ENCODE peak calls at places on chromosome 17, in six cellular contexts. R is GM12878, H is SK-N-SH, Z is GM12891, C is H1, N is HepG2. Q is an unnamed sample.

GRCh38 chr17:62827722-62828498 is 19.8 kb upstream of the MARCHF10 start:
- DNase-seq in R (no peak), H (peak), Z (no peak), C (no peak), N (no peak), Q (no peak)

GRCh38 chr17:77186141-77186604 is 45.4 kb downstream of the SEC14L1 start:
- DNase-seq in R (no peak), H (no peak), Z (no peak), C (no peak), N (no peak), Q (no peak)

GRCh38 chr17:28734712-28735241 is 6.2 kb downstream of the NEK8 start:
- DNase-seq in R (no peak), H (no peak), Z (no peak), C (no peak), N (no peak), Q (no peak)

GRCh38 chr17:42683407-42684031 is 1.2 kb downstream of the CNTNAP1 start:
- DNase-seq in R (no peak), H (peak), Z (no peak), C (peak), N (no peak), Q (no peak)

GRCh38 chr17:28394717-28395116 is 11.3 kb downstream of the SLC46A1 start:
- DNase-seq in R (no peak), H (no peak), Z (no peak), C (no peak), N (no peak), Q (no peak)

GRCh38 chr17:42275527-42276358 is 448 bp downstream of the STAT5B start:
- DNase-seq in R (no peak), H (peak), Z (peak), C (peak), N (no peak), Q (no peak)

GRCh38 chr17:37642706-37643105 is 540 bp downstream of the DDX52 start:
- DNase-seq in R (no peak), H (peak), Z (no peak), C (no peak), N (no peak), Q (no peak)

GRCh38 chr17:64626827-64627226 is 35.3 kb downstream of the SMURF2 start:
- DNase-seq in R (no peak), H (no peak), Z (no peak), C (no peak), N (no peak), Q (no peak)

GRCh38 chr17:56020369-56020768 is 132.9 kb upstream of the ANKFN1 start:
- DNase-seq in R (no peak), H (no peak), Z (no peak), C (no peak), N (no peak), Q (no peak)

GRCh38 chr17:73950515-73950914 is 253.0 kb upstream of the RPL38 start:
- DNase-seq in R (no peak), H (peak), Z (no peak), C (no peak), N (peak), Q (no peak)

GRCh38 chr17:9386401-9386800 is 189.2 kb downstream of the STX8 start:
- DNase-seq in R (no peak), H (no peak), Z (no peak), C (no peak), N (no peak), Q (no peak)

GRCh38 chr17:14575349-14575966 is 274.6 kb downstream of the HS3ST3B1 start:
- DNase-seq in R (no peak), H (no peak), Z (no peak), C (no peak), N (peak), Q (no peak)

GRCh38 chr17:74775409-74776043 is 619 bp downstream of the NAT9 start:
- DNase-seq in R (no peak), H (no peak), Z (no peak), C (no peak), N (no peak), Q (no peak)

GRCh38 chr17:29784661-29785060 is 145.4 kb downstream of the SSH2 start:
- DNase-seq in R (no peak), H (no peak), Z (no peak), C (no peak), N (no peak), Q (no peak)

GRCh38 chr17:55114283-55114682 is 145.7 kb downstream of the STXBP4 start:
- DNase-seq in R (no peak), H (peak), Z (no peak), C (no peak), N (no peak), Q (no peak)

GRCh38 chr17:50668025-50668837 is 33.5 kb downstream of the ABCC3 start:
- DNase-seq in R (no peak), H (no peak), Z (no peak), C (no peak), N (no peak), Q (no peak)

GRCh38 chr17:35094902-35095301 is 24.8 kb downstream of the RAD51D start:
- DNase-seq in R (no peak), H (no peak), Z (no peak), C (no peak), N (peak), Q (no peak)

GRCh38 chr17:48791128-48792032 is 25.6 kb downstream of the TTLL6 start:
- DNase-seq in R (peak), H (peak), Z (no peak), C (peak), N (peak), Q (peak)

GRCh38 chr17:48792033-48792798 is 24.8 kb downstream of the TTLL6 start:
- DNase-seq in R (no peak), H (no peak), Z (no peak), C (no peak), N (no peak), Q (no peak)

GRCh38 chr17:48790607-48791127 is 26.4 kb downstream of the TTLL6 start:
- DNase-seq in R (no peak), H (no peak), Z (no peak), C (no peak), N (no peak), Q (no peak)

DNA sequence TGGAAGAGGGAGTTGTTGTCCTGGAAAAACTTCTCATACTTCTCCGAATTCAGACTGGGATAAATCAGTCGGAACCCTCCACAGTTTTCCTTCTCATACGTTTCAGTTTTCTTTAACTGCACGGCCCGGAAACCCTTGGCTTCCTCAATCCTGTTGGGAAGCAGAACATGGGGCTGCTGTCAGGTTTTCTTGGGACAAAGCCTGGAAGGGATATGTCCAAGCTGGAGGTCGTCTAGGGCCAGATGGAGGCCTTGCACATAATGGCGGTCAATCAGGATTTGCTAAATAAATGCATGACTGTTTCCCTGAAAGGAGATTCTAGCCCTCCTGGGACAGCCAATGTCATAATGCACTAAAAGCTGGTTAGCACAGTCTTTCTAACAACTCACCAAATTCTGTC is 29.2 kb downstream of the TTLL6 start:
- DNase-seq in R (no peak), H (no peak), Z (no peak), C (no peak), N (no peak), Q (no peak)
- TF ChIP-seq TAF1 in R (no peak), H (no peak), Z (no peak), C (no peak), N (no peak), Q (no peak)

GRCh38 chr17:6162216-6162615 is 92.0 kb downstream of the WSCD1 start:
- DNase-seq in R (no peak), H (no peak), Z (no peak), C (peak), N (no peak), Q (no peak)

GRCh38 chr17:6157716-6158115 is 87.5 kb downstream of the WSCD1 start:
- DNase-seq in R (no peak), H (no peak), Z (no peak), C (no peak), N (no peak), Q (no peak)

GRCh38 chr17:6160188-6160555 is 90.0 kb downstream of the WSCD1 start:
- DNase-seq in R (no peak), H (no peak), Z (no peak), C (no peak), N (no peak), Q (no peak)

GRCh38 chr17:6161456-6161855 is 91.3 kb downstream of the WSCD1 start:
- DNase-seq in R (no peak), H (no peak), Z (no peak), C (no peak), N (no peak), Q (no peak)

DNA sequence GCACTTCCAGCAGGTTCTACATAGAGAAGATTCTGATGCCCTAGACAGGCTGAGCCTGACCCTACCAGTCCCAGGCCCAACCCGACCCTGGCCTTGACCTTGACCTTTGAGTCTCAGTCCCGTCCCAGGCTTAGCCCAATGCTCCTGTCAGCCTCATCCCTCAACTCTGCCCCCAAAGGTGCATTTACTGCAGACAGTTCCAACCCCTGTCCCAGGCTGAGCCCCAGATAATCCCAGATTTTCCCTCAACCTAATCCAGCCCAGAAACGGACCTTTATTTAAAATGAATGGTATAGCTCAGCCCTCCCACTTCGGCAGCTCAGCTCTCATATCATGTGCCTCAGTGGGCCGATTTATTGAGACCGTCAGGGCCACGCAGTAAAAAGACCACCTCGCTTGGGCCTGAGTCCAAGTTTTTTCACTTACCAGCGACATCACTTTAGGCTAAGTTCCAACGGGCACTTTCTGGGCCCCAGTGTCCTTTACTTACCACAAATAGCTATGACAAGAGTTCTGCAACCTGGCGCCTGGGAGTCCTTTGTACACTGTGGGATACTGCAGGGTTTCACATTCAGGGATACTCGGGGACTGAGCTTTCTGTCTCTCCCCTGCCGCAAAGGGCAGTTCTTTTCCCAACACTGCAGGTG is 89.5 kb downstream of the WSCD1 start:
- DNase-seq in R (no peak), H (no peak), Z (no peak), C (no peak), N (no peak), Q (no peak)
- TF ChIP-seq POLR2AphosphoS5 in R (no peak), H (no peak), Z (no peak), C (no peak), N (no peak), Q (no peak)

DNA sequence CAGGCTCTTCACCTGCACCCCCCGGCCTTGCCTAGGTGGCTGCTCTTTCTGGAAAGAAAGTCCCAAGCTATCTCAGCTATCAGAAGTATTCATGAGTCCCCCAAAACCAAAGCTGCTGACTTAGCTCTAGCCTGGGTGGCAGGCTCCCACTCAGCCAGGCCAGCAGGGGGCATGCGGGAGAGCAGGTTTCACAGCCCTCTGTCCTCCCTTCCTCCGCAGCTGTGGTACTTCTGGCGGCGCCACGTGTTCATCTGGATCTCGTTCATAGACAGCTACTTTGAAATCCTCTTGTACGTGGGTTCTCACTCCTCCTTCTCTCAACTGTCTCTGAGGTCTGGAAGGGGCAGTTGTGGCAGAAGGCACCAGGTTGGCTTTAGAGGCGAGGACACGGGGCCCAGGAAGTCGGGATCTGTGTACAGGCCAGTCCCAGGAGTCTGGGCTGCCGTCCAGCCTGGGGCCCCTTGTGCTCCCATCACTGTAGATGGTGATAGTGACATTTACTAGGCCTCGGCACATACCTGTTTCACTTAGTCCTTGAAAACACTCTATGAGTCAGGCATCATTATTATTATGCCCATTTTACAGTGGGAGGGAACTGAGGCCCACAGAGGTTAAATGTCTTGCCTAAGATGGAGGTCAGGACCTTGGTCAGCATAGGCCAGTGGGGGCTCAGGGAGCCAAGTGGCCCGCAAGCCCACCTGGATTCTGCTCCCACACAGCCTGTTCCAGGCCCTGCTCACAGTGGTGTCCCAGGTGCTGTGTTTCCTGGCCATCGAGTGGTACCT is 12.9 kb downstream of the TRPV2 start:
- DNase-seq in R (no peak), H (peak), Z (peak), C (peak), N (peak), Q (peak)
- TF ChIP-seq TAF1 in R (no peak), H (no peak), Z (no peak), C (no peak), N (peak), Q (no peak)

GRCh38 chr17:46817901-46818209 is 637 bp downstream of the WNT3 start:
- DNase-seq in R (no peak), H (no peak), Z (no peak), C (no peak), N (no peak), Q (no peak)

GRCh38 chr17:46819906-46820351 is 1.4 kb upstream of the WNT3 start:
- DNase-seq in R (no peak), H (no peak), Z (no peak), C (peak), N (no peak), Q (no peak)

GRCh38 chr17:46818319-46818928 is at the start of gene WNT3:
- DNase-seq in R (no peak), H (peak), Z (peak), C (peak), N (no peak), Q (peak)

GRCh38 chr17:46820592-46821450 is 2.3 kb upstream of the WNT3 start:
- DNase-seq in R (no peak), H (no peak), Z (no peak), C (no peak), N (no peak), Q (no peak)

GRCh38 chr17:46818929-46819859 is 702 bp upstream of the WNT3 start:
- DNase-seq in R (no peak), H (peak), Z (peak), C (peak), N (no peak), Q (no peak)
- TF ChIP-seq POLR2AphosphoS5 in R (no peak), H (no peak), Z (no peak), C (no peak), N (no peak), Q (no peak)

GRCh38 chr17:45430738-45431530 is 1.7 kb downstream of the ARHGAP27 start:
- DNase-seq in R (no peak), H (no peak), Z (peak), C (peak), N (no peak), Q (peak)
- TF ChIP-seq TAF1 in R (no peak), H (no peak), Z (no peak), C (no peak), N (no peak), Q (no peak)

DNA sequence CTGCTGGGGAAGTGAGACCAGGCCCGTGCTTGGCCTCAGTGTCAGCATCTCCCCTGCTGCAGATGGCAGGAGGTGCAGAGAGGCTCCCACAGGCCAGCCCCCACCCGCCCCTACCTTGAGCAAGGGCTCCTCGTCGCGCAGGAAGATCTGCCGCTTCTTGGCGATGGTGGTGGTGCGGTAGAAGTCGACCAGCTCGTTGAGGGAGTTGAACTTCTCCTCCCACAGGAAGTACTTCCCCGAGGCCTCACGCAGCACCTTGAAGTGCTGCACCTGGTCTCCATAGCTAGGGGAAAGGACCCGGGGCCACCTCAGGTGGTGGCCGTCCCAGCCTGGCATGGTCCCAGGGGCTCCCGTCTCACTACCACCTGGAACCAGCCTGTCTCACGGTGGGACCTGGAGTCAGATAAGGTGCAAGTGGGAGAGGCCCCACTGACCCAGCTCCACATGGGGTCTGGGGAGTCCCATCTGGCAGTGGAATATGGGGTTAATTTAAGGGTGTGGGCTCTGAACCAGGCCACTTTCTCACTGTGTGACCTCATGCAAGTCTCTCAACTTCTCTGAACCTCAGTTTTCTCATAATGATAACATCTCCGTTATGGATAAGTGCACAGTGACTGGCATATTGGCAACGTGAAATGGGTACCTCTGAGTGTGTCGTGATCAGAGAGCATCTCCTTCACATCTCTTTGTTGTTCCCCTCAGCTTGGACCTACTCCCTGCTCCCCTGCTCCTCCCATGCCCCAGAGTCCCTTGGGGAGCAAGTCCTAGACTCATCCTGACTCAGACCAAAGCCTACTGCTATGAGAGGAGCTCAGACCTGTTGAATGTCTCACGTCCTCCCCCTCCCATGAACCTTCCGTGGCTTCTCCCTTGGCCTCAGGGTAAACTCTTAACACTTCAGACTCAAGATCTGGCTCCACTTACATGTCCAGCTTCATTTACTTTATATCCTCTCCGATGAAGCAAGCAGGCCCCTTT is 19.8 kb upstream of the FAM83G start:
- DNase-seq in R (no peak), H (no peak), Z (no peak), C (no peak), N (no peak), Q (no peak)
- TF ChIP-seq POLR2AphosphoS5 in R (no peak), H (no peak), Z (no peak), C (no peak), N (no peak), Q (no peak)

DNA sequence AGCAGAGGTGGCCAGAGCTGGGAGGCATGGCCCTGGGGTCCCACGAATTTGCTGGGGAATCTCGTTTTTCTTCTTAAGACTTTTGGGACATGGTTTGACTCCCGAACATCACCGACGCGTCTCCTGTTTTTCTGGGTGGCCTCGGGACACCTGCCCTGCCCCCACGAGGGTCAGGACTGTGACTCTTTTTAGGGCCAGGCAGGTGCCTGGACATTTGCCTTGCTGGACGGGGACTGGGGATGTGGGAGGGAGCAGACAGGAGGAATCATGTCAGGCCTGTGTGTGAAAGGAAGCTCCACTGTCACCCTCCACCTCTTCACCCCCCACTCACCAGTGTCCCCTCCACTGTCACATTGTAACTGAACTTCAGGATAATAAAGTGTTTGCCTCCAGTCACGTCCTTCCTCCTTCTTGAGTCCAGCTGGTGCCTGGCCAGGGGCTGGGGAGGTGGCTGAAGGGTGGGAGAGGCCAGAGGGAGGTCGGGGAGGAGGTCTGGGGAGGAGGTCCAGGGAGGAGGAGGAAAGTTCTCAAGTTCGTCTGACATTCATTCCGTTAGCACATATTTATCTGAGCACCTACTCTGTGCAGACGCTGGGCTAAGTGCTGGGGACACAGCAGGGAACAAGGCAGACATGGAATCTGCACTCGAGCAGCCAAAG is 2.3 kb downstream of the CSF3 start:
- DNase-seq in R (no peak), H (peak), Z (no peak), C (no peak), N (no peak), Q (peak)
- TF ChIP-seq TAF1 in R (no peak), H (no peak), Z (no peak), C (no peak), N (no peak), Q (no peak)

GRCh38 chr17:68290268-68290954 is 516 bp downstream of the SLC16A6 start:
- DNase-seq in R (no peak), H (peak), Z (no peak), C (peak), N (no peak), Q (peak)

GRCh38 chr17:68293490-68294195 is 2.3 kb downstream of the ARSG start:
- DNase-seq in R (no peak), H (no peak), Z (no peak), C (no peak), N (no peak), Q (no peak)

GRCh38 chr17:68290955-68291835 is at the start of the genes ARSG and SLC16A6:
- DNase-seq in R (no peak), H (peak), Z (peak), C (peak), N (peak), Q (peak)

GRCh38 chr17:68292689-68293040 is 1.4 kb downstream of the ARSG start:
- DNase-seq in R (no peak), H (no peak), Z (no peak), C (no peak), N (no peak), Q (no peak)

GRCh38 chr17:68291836-68292688 is 767 bp downstream of the ARSG start:
- DNase-seq in R (peak), H (peak), Z (peak), C (peak), N (peak), Q (peak)
- TF ChIP-seq POLR2AphosphoS5 in R (peak), H (no peak), Z (peak), C (peak), N (no peak), Q (peak)